ENCODE peak calls at places on chromosome 2, in five cellular contexts. E is iPS-NIHi11; A is activated CD4-positive, alpha-beta T cell treated with anti-CD3 and anti-CD28 coated beads for 1 hour; T is NCI-H1436 treated with DMSO at 0.1 percent for 48 hours; M is activated CD8-positive, alpha-beta memory T cell treated with anti-CD3 and anti-CD28 coated beads for 24 hours. C is an unnamed sample.

GRCh38 chr2:39968037-39968436 is 189.0 kb upstream of the THUMPD2 start:
- DNase-seq in M (no peak), E (no peak), T (no peak), A (no peak), C (no peak)

GRCh38 chr2:142869461-142870106 is 7.9 kb upstream of the KYNU start:
- DNase-seq in T (no peak), E (no peak), M (no peak), A (no peak), C (no peak)

GRCh38 chr2:33425660-33426059 is 50.8 kb upstream of the RASGRP3 start:
- DNase-seq in T (no peak), M (no peak), E (no peak), A (no peak), C (no peak)

GRCh38 chr2:189798312-189799029 is 14.2 kb downstream of the PMS1 start:
- DNase-seq in A (no peak), E (peak), T (no peak), M (no peak), C (no peak)

GRCh38 chr2:29011650-29012060 is 30.6 kb downstream of the TOGARAM2 start:
- DNase-seq in E (no peak), M (peak), A (peak), T (no peak), C (no peak)

GRCh38 chr2:217797170-217797569 is 205.6 kb downstream of the TNS1 start:
- DNase-seq in M (peak), T (no peak), E (peak), A (no peak), C (peak)

GRCh38 chr2:121694398-121695178 is 42.1 kb downstream of the NIFK start:
- DNase-seq in M (no peak), T (no peak), E (no peak), A (no peak), C (peak)

GRCh38 chr2:20671036-20671735 is 4.2 kb downstream of the GDF7 start:
- DNase-seq in E (no peak), A (no peak), M (no peak), T (no peak), C (no peak)

GRCh38 chr2:48940606-48941005 is 185.1 kb upstream of the LHCGR start:
- DNase-seq in M (no peak), T (peak), A (no peak), E (no peak), C (no peak)

GRCh38 chr2:148132400-148132799 is 111.5 kb downstream of the MBD5 start:
- DNase-seq in T (no peak), M (no peak), A (no peak), E (no peak), C (no peak)

GRCh38 chr2:219385958-219386520 is 1.7 kb downstream of the DNPEP start:
- DNase-seq in A (no peak), E (no peak), M (no peak), T (no peak), C (no peak)

GRCh38 chr2:220499281-220499680 is 871.9 kb downstream of the SLC4A3 start:
- DNase-seq in T (no peak), E (no peak), A (no peak), M (no peak), C (no peak)

GRCh38 chr2:232896111-232896510 is 26.0 kb downstream of the SNORC start:
- DNase-seq in E (no peak), T (no peak), M (no peak), A (no peak), C (no peak)

GRCh38 chr2:55049794-55050132 is 488 bp downstream of the RTN4 start:
- DNase-seq in T (no peak), M (no peak), E (no peak), A (no peak), C (no peak)

GRCh38 chr2:234919711-234920110 is 32.1 kb upstream of the SH3BP4 start:
- DNase-seq in T (no peak), E (no peak), A (no peak), M (no peak), C (no peak)

GRCh38 chr2:120391905-120392665 is 46.1 kb downstream of the INHBB start:
- DNase-seq in M (no peak), E (no peak), A (no peak), T (no peak), C (peak)

GRCh38 chr2:180130403-180130802 is 123.3 kb upstream of the CWC22 start:
- DNase-seq in M (no peak), E (no peak), A (no peak), T (no peak), C (no peak)

GRCh38 chr2:184006998-184007397 is 591.3 kb upstream of the ZNF804A start:
- DNase-seq in M (no peak), T (no peak), A (no peak), E (no peak), C (no peak)

GRCh38 chr2:36663851-36664715 is 32.4 kb upstream of the VIT start:
- DNase-seq in M (no peak), T (no peak), E (peak), A (no peak), C (no peak)